ENCODE peak calls at places on chromosomes 3 and 15, in four cellular contexts. A is trophoblast cell, P is IMR-90, Z is keratinocyte. D is an unnamed sample.

GRCh38 chr3:108305484-108306172 is 9.3 kb downstream of the HHLA2 start:
- DNase-seq in Z (no peak), A (peak; percentile 65), P (no peak), D (peak; percentile 83)

GRCh38 chr3:170054204-170054603 is 16.4 kb downstream of the GPR160 start:
- DNase-seq in P (no peak), Z (no peak), A (peak; percentile 18), D (no peak)

GRCh38 chr3:17320266-17320665 is 422.2 kb downstream of the TBC1D5 start:
- DNase-seq in Z (no peak), P (peak; percentile 20), A (no peak), D (no peak)

GRCh38 chr15:62343397-62343796 is 178.3 kb upstream of the C2CD4B start:
- DNase-seq in Z (no peak), P (no peak), A (no peak), D (no peak)

GRCh38 chr3:12662593-12663310 is 1.2 kb downstream of the RAF1 start:
- DNase-seq in A (peak; percentile 59), Z (no peak), P (peak; percentile 55), D (no peak)

GRCh38 chr3:187064210-187065115 is 74.8 kb downstream of the RPL39L start:
- DNase-seq in Z (no peak), A (peak; percentile 16), P (peak; percentile 17), D (peak; percentile 93)

GRCh38 chr3:114221165-114221880 is 16.1 kb downstream of the ZNF80 start:
- DNase-seq in Z (no peak), P (no peak), A (no peak), D (no peak)

GRCh38 chr3:167228135-167228534 is 152.0 kb downstream of the ZBBX start:
- DNase-seq in P (peak; percentile 20), A (no peak), Z (no peak), D (no peak)

GRCh38 chr3:172367205-172368105 is 80.8 kb downstream of the GHSR start:
- DNase-seq in P (peak; percentile 70), Z (no peak), A (peak; percentile 40), D (no peak)

GRCh38 chr15:57690341-57690966 is 16.1 kb upstream of the POLR2M start:
- DNase-seq in P (no peak), Z (no peak), A (no peak), D (no peak)

GRCh38 chr3:67593761-67594234 is 60.6 kb downstream of the SUCLG2 start:
- DNase-seq in Z (no peak), A (peak; percentile 79), P (peak; percentile 11), D (peak; percentile 8)

GRCh38 chr3:30003741-30004140 is 602.7 kb upstream of the TGFBR2 start:
- DNase-seq in A (no peak), P (no peak), Z (no peak), D (no peak)

GRCh38 chr3:157418104-157418503 is 18.5 kb upstream of the PTX3 start:
- DNase-seq in A (no peak), Z (no peak), P (peak; percentile 39), D (no peak)

GRCh38 chr3:62183087-62183486 is 190.3 kb downstream of the FEZF2 start:
- DNase-seq in P (no peak), Z (no peak), A (no peak), D (no peak)

GRCh38 chr3:120170223-120170622 is 76.0 kb upstream of the GSK3B start:
- DNase-seq in A (peak; percentile 85), Z (peak; percentile 82), P (peak; percentile 85), D (peak; percentile 73)

GRCh38 chr3:20055020-20055775 is 15.0 kb downstream of the KAT2B start:
- DNase-seq in Z (no peak), A (no peak), P (no peak), D (no peak)

GRCh38 chr15:82919231-82919886 is 33.2 kb downstream of the HOMER2 start:
- DNase-seq in A (no peak), Z (no peak), P (no peak), D (peak; percentile 33)

GRCh38 chr3:187858711-187859110 is 113.4 kb upstream of the BCL6 start:
- DNase-seq in P (no peak), A (no peak), Z (no peak), D (peak; percentile 15)

GRCh38 chr3:143000525-143000924 is 845 bp upstream of the U2SURP start:
- DNase-seq in P (peak; percentile 43), Z (no peak), A (peak; percentile 86), D (peak; percentile 51)

GRCh38 chr3:169308654-169309325 is 354.7 kb downstream of the MECOM start:
- DNase-seq in Z (no peak), P (peak; percentile 75), A (no peak), D (no peak)

GRCh38 chr15:71559616-71560015 is 250.7 kb upstream of the NR2E3 start:
- DNase-seq in P (no peak), A (no peak), Z (no peak), D (no peak)

GRCh38 chr15:35115155-35115725 is 30.1 kb upstream of the NANOGP8 start:
- DNase-seq in P (peak; percentile 16), Z (no peak), A (no peak), D (no peak)

GRCh38 chr3:37689645-37690356 is 171.9 kb upstream of the CTDSPL start:
- DNase-seq in A (no peak), Z (no peak), P (no peak), D (no peak)

GRCh38 chr3:12768579-12769527 is 9.8 kb upstream of the TMEM40 start:
- DNase-seq in Z (no peak), P (no peak), A (no peak), D (no peak)

GRCh38 chr3:8325306-8325705 is 176.3 kb upstream of the LMCD1 start:
- DNase-seq in Z (no peak), P (no peak), A (no peak), D (no peak)

GRCh38 chr15:90512281-90512680 is 17.4 kb upstream of the CRTC3 start:
- DNase-seq in A (no peak), Z (no peak), P (no peak), D (no peak)

GRCh38 chr3:133459400-133459799 is 59.5 kb downstream of the BFSP2 start:
- DNase-seq in Z (no peak), A (no peak), P (no peak), D (no peak)

GRCh38 chr3:72161870-72162617 is 377.1 kb upstream of the PROK2 start:
- DNase-seq in P (peak; percentile 51), Z (peak; percentile 5), A (no peak), D (no peak)
- H2AFZ ChIP-seq in P (peak overlapping the region; percentile 38), Z (no peak overlapping the region), A (no peak overlapping the region), D (no peak overlapping the region)

GRCh38 chr15:41557673-41558399 is 1.2 kb upstream of the TYRO3 start:
- DNase-seq in A (peak; percentile 66), Z (no peak), P (peak; percentile 67), D (peak; percentile 60)

GRCh38 chr15:41556657-41557056 is 2.4 kb upstream of the TYRO3 start:
- DNase-seq in A (no peak), Z (no peak), P (no peak), D (no peak)

GRCh38 chr15:41559239-41559488 is 152 bp downstream of the TYRO3 start:
- DNase-seq in P (no peak), A (no peak), Z (no peak), D (no peak)

GRCh38 chr15:41559489-41560177 is 621 bp downstream of the TYRO3 start:
- DNase-seq in A (no peak), P (no peak), Z (no peak), D (peak; percentile 16)

GRCh38 chr15:41558400-41559238 is at the start of gene TYRO3:
- DNase-seq in P (no peak), A (peak; percentile 67), Z (no peak), D (no peak)
- H2AFZ ChIP-seq in P (peak within 1 kb of the TSS; percentile 93), A (peak within 1 kb of the TSS; percentile 66), Z (peak within 1 kb of the TSS; percentile 75), D (peak within 1 kb of the TSS; percentile 81)

DNA sequence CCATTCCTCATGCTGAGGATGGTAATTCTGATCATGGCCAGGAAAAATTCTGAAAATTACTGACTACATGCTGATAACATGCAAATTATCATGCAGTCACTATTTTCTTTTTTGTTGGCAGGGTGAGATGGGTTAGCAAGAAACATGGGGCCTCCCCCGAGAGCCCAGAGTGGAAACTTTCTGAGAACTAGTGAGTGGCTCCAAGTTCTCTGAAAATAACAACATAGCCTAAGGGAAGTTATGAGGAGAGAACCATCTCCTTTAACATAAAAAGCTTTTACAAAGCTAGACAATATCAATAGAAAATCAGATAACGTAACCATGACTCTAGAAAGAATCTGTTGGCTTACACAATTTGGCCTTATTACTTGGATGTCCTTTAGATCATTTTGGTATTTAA is 254.2 kb downstream of the PLOD2 start:
- DNase-seq in P (no peak), Z (no peak), A (peak; percentile 10), D (no peak)
- H2AFZ ChIP-seq in P (no peak overlapping the region), Z (no peak overlapping the region), A (no peak overlapping the region), D (no peak overlapping the region)

DNA sequence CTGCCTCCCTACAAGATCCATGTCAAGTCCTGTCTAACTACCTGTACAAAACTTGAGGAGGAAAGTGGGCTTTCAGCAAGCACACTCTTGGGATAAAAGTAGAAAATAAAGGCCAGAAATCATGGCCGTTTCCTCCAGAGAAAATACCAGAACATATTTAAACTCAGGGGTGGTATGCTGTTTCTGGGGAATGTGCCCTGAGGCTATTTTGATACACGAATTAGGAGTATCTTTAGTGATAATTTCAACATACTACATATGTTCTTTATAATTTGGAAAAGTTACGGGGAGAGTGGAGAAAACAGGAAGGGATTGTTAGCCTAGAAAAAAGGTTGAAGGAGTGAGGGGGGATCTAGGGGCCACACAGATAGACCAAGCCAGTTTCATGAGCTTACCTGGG is 18.7 kb upstream of the PDCD6IP start:
- DNase-seq in A (no peak), Z (no peak), P (no peak), D (no peak)
- H2AFZ ChIP-seq in A (no peak overlapping the region), Z (peak overlapping the region; percentile 58), P (no peak overlapping the region), D (no peak overlapping the region)

DNA sequence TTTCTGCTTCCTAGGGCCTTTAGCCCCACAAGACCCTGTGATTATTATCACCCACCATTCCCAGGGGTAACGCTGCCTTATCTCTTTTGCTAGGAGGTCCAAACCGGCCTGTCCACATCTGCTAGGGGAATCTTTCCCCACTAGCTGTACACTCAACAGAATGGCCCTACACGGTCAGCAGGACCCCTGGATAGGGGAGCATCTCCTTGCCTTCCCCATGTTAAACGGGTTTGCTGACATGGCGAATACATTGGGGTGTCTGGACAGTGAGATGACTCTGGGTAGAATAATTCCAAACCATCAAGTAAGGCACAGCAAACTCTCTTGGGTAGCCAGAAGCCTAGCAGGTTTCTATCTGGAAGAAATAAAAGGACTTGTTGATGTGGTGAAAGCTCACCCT is 702 bp downstream of the TRAIP start:
- DNase-seq in A (no peak), Z (no peak), P (no peak), D (no peak)
- H2AFZ ChIP-seq in A (no peak overlapping the region), Z (peak overlapping the region; percentile 99), P (peak overlapping the region; percentile 41), D (peak overlapping the region; percentile 86)

GRCh38 chr15:32717290-32718081 is at the start of gene GREM1:
- DNase-seq in Z (no peak), P (peak; percentile 70), A (no peak), D (no peak)
- H2AFZ ChIP-seq in Z (peak within 1 kb of the TSS; percentile 53), P (peak within 1 kb of the TSS; percentile 90), A (peak within 1 kb of the TSS; percentile 1), D (no peak within 1 kb of the TSS)

GRCh38 chr3:31919528-31919927 is 61.5 kb downstream of the OSBPL10 start:
- DNase-seq in A (no peak), Z (no peak), P (no peak), D (no peak)

GRCh38 chr3:31920310-31920709 is 60.8 kb downstream of the OSBPL10 start:
- DNase-seq in P (no peak), Z (no peak), A (no peak), D (no peak)

GRCh38 chr3:31921833-31922232 is 59.2 kb downstream of the OSBPL10 start:
- DNase-seq in A (no peak), P (no peak), Z (no peak), D (no peak)

GRCh38 chr3:31918179-31919165 is 62.6 kb downstream of the OSBPL10 start:
- DNase-seq in A (no peak), P (no peak), Z (no peak), D (no peak)

GRCh38 chr3:31917303-31917903 is 63.7 kb downstream of the OSBPL10 start:
- DNase-seq in Z (no peak), A (no peak), P (no peak), D (no peak)
- H2AFZ ChIP-seq in Z (no peak overlapping the region), A (no peak overlapping the region), P (no peak overlapping the region), D (no peak overlapping the region)

GRCh38 chr3:190121061-190121765 is 516 bp upstream of the P3H2 start:
- DNase-seq in Z (no peak), P (no peak), A (no peak), D (no peak)
- H2AFZ ChIP-seq in Z (peak overlapping the region; percentile 86), P (peak overlapping the region; percentile 46), A (no peak overlapping the region), D (peak overlapping the region; percentile 93)